ENCODE peak calls at places on chromosomes 2 and 18, in seven cellular contexts. One of them, this sample, is unnamed.

GRCh38 chr2:43078781-43079755 is 147.3 kb downstream of the ZFP36L2 start:
- DNase-seq in CD4-positive, alpha-beta T cell: no peak
- DNase-seq in omental fat pad: no peak
- DNase-seq in renal cortical epithelial cell: no peak
- DNase-seq in endothelial cell of umbilical vein: no peak
- DNase-seq in uterus: no peak
- DNase-seq in psoas muscle: no peak
- DNase-seq in this sample: peak

GRCh38 chr2:29114841-29115609 is at the start of gene CLIP4:
- DNase-seq in CD4-positive, alpha-beta T cell: peak
- DNase-seq in omental fat pad: no peak
- DNase-seq in renal cortical epithelial cell: peak
- DNase-seq in endothelial cell of umbilical vein: peak
- DNase-seq in uterus: peak
- DNase-seq in psoas muscle: peak
- DNase-seq in this sample: peak

GRCh38 chr2:129609224-129609623 is 370.2 kb upstream of the RAB6C start:
- DNase-seq in CD4-positive, alpha-beta T cell: no peak
- DNase-seq in omental fat pad: no peak
- DNase-seq in renal cortical epithelial cell: no peak
- DNase-seq in endothelial cell of umbilical vein: no peak
- DNase-seq in uterus: no peak
- DNase-seq in psoas muscle: no peak
- DNase-seq in this sample: no peak

GRCh38 chr18:478679-479078 is 21.8 kb downstream of the COLEC12 start:
- DNase-seq in CD4-positive, alpha-beta T cell: no peak
- DNase-seq in omental fat pad: no peak
- DNase-seq in renal cortical epithelial cell: peak
- DNase-seq in endothelial cell of umbilical vein: no peak
- DNase-seq in uterus: no peak
- DNase-seq in psoas muscle: no peak
- DNase-seq in this sample: peak

GRCh38 chr2:238866656-238867277 is 18.9 kb downstream of the TWIST2 start:
- DNase-seq in CD4-positive, alpha-beta T cell: no peak
- DNase-seq in omental fat pad: no peak
- DNase-seq in renal cortical epithelial cell: no peak
- DNase-seq in endothelial cell of umbilical vein: peak
- DNase-seq in uterus: no peak
- DNase-seq in psoas muscle: no peak
- DNase-seq in this sample: no peak

GRCh38 chr2:139529045-139529444 is 748.9 kb upstream of the NXPH2 start:
- DNase-seq in CD4-positive, alpha-beta T cell: no peak
- DNase-seq in omental fat pad: no peak
- DNase-seq in renal cortical epithelial cell: peak
- DNase-seq in endothelial cell of umbilical vein: no peak
- DNase-seq in uterus: no peak
- DNase-seq in psoas muscle: no peak
- DNase-seq in this sample: no peak

GRCh38 chr2:20215183-20216040 is 9.5 kb downstream of the SDC1 start:
- DNase-seq in CD4-positive, alpha-beta T cell: no peak
- DNase-seq in omental fat pad: no peak
- DNase-seq in renal cortical epithelial cell: no peak
- DNase-seq in endothelial cell of umbilical vein: no peak
- DNase-seq in uterus: no peak
- DNase-seq in psoas muscle: no peak
- DNase-seq in this sample: no peak

GRCh38 chr2:197113221-197113831 is 186.8 kb upstream of the PGAP1 start:
- DNase-seq in CD4-positive, alpha-beta T cell: no peak
- DNase-seq in omental fat pad: no peak
- DNase-seq in renal cortical epithelial cell: peak
- DNase-seq in endothelial cell of umbilical vein: peak
- DNase-seq in uterus: no peak
- DNase-seq in psoas muscle: no peak
- DNase-seq in this sample: peak